ENCODE peak calls at places on chromosome 3, in four cellular contexts. One of them, this sample, is unnamed.

GRCh38 chr3:1183320-1184048 is 90.7 kb downstream of the CNTN6 start:
- DNase-seq in Panc1: no peak
- DNase-seq in cardiac muscle cell: no peak
- DNase-seq in cardiac fibroblast: peak
- DNase-seq in this sample: peak

GRCh38 chr3:194220776-194221735 is 85.1 kb downstream of the HES1 start:
- DNase-seq in Panc1: peak
- DNase-seq in cardiac fibroblast: no peak
- DNase-seq in cardiac muscle cell: no peak
- DNase-seq in this sample: peak

GRCh38 chr3:76171647-76172046 is 386.3 kb upstream of the ZNF717 start:
- DNase-seq in Panc1: no peak
- DNase-seq in cardiac muscle cell: no peak
- DNase-seq in cardiac fibroblast: no peak
- DNase-seq in this sample: no peak

GRCh38 chr3:45489730-45490309 is 101.4 kb downstream of the LARS2 start:
- DNase-seq in cardiac fibroblast: no peak
- DNase-seq in Panc1: no peak
- DNase-seq in cardiac muscle cell: no peak
- DNase-seq in this sample: no peak

GRCh38 chr3:43152649-43153048 is 46.8 kb upstream of the POMGNT2 start:
- DNase-seq in Panc1: no peak
- DNase-seq in cardiac muscle cell: peak
- DNase-seq in cardiac fibroblast: peak
- DNase-seq in this sample: no peak

GRCh38 chr3:124952456-124952855 is 17.9 kb upstream of the MUC13 start:
- DNase-seq in Panc1: no peak
- DNase-seq in cardiac muscle cell: no peak
- DNase-seq in cardiac fibroblast: no peak
- DNase-seq in this sample: no peak

GRCh38 chr3:108513961-108514360 is 3.6 kb upstream of the MYH15 start:
- DNase-seq in Panc1: no peak
- DNase-seq in cardiac fibroblast: peak
- DNase-seq in cardiac muscle cell: no peak
- DNase-seq in this sample: no peak

GRCh38 chr3:164450276-164450905 is 627.9 kb downstream of the SI start:
- DNase-seq in Panc1: no peak
- DNase-seq in cardiac fibroblast: peak
- DNase-seq in cardiac muscle cell: no peak
- DNase-seq in this sample: no peak

GRCh38 chr3:5226783-5227182 is 39.3 kb downstream of the EDEM1 start:
- DNase-seq in cardiac muscle cell: peak
- DNase-seq in cardiac fibroblast: peak
- DNase-seq in Panc1: no peak
- DNase-seq in this sample: no peak

GRCh38 chr3:11480663-11481298 is 162.9 kb downstream of the VGLL4 start:
- DNase-seq in cardiac muscle cell: no peak
- DNase-seq in Panc1: no peak
- DNase-seq in cardiac fibroblast: no peak
- DNase-seq in this sample: no peak

GRCh38 chr3:197952440-197952839 is 2.5 kb downstream of the RPL35A start:
- DNase-seq in Panc1: no peak
- DNase-seq in cardiac fibroblast: no peak
- DNase-seq in cardiac muscle cell: no peak
- DNase-seq in this sample: no peak
- H3K4me3 ChIP-seq in Panc1: peak
- H3K4me3 ChIP-seq in cardiac fibroblast: no peak
- H3K4me3 ChIP-seq in cardiac muscle cell: no peak
- H3K4me3 ChIP-seq in this sample: peak

GRCh38 chr3:46930176-46930944 is 46.2 kb downstream of the CCDC12 start:
- DNase-seq in cardiac muscle cell: no peak
- DNase-seq in Panc1: no peak
- DNase-seq in cardiac fibroblast: no peak
- DNase-seq in this sample: no peak
- H3K4me3 ChIP-seq in cardiac muscle cell: no peak
- H3K4me3 ChIP-seq in Panc1: no peak
- H3K4me3 ChIP-seq in cardiac fibroblast: no peak
- H3K4me3 ChIP-seq in this sample: no peak

GRCh38 chr3:155244206-155244605 is 49.3 kb downstream of the STRIT1 start:
- DNase-seq in cardiac muscle cell: no peak
- DNase-seq in cardiac fibroblast: peak
- DNase-seq in Panc1: no peak
- DNase-seq in this sample: no peak
- H3K4me3 ChIP-seq in cardiac muscle cell: no peak
- H3K4me3 ChIP-seq in cardiac fibroblast: no peak
- H3K4me3 ChIP-seq in Panc1: no peak
- H3K4me3 ChIP-seq in this sample: no peak

DNA sequence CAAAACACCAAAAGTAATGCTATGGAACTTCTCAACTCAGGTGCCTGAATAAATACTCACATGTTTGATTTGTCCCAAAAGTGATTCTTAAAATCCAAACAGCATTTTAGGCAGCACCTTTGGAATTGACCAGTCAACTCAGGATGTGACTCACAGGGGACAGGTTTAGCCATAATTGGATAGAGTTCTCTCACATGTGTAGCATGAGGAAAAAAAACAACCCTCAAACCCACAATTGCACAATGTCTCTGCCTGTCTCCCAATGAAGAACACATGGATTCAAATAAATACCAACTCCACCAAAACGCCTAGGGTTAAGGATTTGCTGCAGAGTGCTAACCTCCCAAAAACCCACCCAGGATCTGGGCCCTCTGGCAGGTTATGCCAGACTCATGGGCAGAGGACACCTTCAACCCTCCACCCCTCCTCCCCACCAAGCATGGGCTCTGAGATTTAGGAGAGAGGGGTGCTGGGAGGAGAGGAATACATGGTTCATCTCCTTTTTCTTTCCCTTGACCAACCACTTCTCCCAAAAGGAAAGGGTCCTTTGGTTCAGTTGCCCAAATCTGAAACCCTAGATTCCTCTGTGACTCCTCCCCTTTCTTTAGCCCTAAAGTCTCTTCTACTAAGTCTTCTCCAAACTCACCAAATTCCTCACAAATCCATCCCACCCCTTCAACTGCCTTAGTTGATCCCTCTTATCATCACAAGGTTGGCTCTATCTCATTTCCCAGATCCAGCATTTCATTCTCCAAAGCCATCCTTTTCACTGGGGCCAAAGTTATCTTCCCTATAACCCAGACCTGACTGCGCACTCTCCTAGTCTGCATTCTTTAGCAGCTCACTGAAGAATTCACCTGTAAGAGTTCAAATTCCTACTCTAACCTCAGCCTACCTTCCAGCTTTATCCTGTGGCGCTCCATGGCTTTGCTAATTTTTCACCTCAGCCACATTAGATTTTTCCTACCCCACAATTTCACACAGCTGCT is 7.7 kb downstream of the RYK start:
- DNase-seq in cardiac muscle cell: no peak
- DNase-seq in cardiac fibroblast: peak
- DNase-seq in Panc1: peak
- DNase-seq in this sample: peak
- H3K4me3 ChIP-seq in cardiac muscle cell: no peak
- H3K4me3 ChIP-seq in cardiac fibroblast: no peak
- H3K4me3 ChIP-seq in Panc1: no peak
- H3K4me3 ChIP-seq in this sample: no peak

This sample was measured in MG63.